ENCODE peak calls at places on chromosomes 11 and 22, in six cellular contexts. R is testis, E is transverse colon, P is stomach, H is A549, W is thyroid gland. K is an unnamed sample.

GRCh38 chr11:23540101-23540561 is 679.9 kb upstream of the CCDC179 start:
- DNase-seq in R (peak; percentile 23), H (peak; percentile 18), W (no peak), E (no peak), P (no peak), K (no peak)

GRCh38 chr11:65425971-65426838 is 3.6 kb downstream of the NEAT1 start:
- DNase-seq in P (peak; percentile 40), E (peak; percentile 60), H (no peak), R (peak; percentile 17), W (no peak), K (peak; percentile 42)

GRCh38 chr11:33690290-33691050 is 10.2 kb downstream of the C11orf91 start:
- DNase-seq in E (no peak), W (no peak), R (peak; percentile 46), P (peak; percentile 51), H (peak; percentile 82), K (peak; percentile 50)

GRCh38 chr11:18105086-18105801 is 638 bp downstream of the SAAL1 start:
- DNase-seq in W (no peak), H (no peak), P (no peak), E (no peak), R (no peak), K (no peak)

GRCh38 chr11:86247608-86248007 is 3.1 kb downstream of the EED start:
- DNase-seq in R (no peak), E (peak; percentile 58), H (no peak), W (no peak), P (no peak), K (no peak)

GRCh38 chr11:8484251-8484650 is 109.8 kb downstream of the STK33 start:
- DNase-seq in W (no peak), P (no peak), H (no peak), E (no peak), R (no peak), K (no peak)

GRCh38 chr22:25627271-25627848 is 62.9 kb downstream of the GRK3 start:
- DNase-seq in R (no peak), P (no peak), E (no peak), H (no peak), W (no peak), K (no peak)

GRCh38 chr11:130170345-130170744 is 10.8 kb downstream of the ST14 start:
- DNase-seq in E (no peak), P (no peak), H (no peak), R (no peak), W (no peak), K (no peak)

GRCh38 chr22:42217019-42217751 is 53.3 kb downstream of the TCF20 start:
- DNase-seq in R (no peak), P (no peak), E (no peak), W (no peak), H (no peak), K (no peak)

GRCh38 chr11:117097567-117098268 is 510 bp downstream of the SIK3 start:
- DNase-seq in P (peak; percentile 35), W (peak; percentile 61), H (peak; percentile 27), R (peak; percentile 58), E (peak; percentile 44), K (peak; percentile 63)

GRCh38 chr11:279966-280761 is 2.0 kb downstream of the NLRP6 start:
- DNase-seq in P (no peak), R (no peak), E (peak; percentile 65), W (peak; percentile 34), H (no peak), K (peak; percentile 80)

GRCh38 chr11:28618426-28618825 is 510.2 kb downstream of the METTL15 start:
- DNase-seq in E (no peak), H (no peak), R (no peak), W (no peak), P (no peak), K (no peak)

GRCh38 chr22:19133561-19133960 is 2.5 kb downstream of the TSSK2 start:
- DNase-seq in P (no peak), E (no peak), H (no peak), R (no peak), W (no peak), K (no peak)

GRCh38 chr11:35398881-35399280 is 20.5 kb downstream of the SLC1A2 start:
- DNase-seq in H (no peak), R (no peak), E (no peak), W (no peak), P (no peak), K (no peak)

GRCh38 chr22:44261164-44261860 is 51.4 kb downstream of the SHISAL1 start:
- DNase-seq in R (no peak), W (no peak), P (no peak), E (no peak), H (no peak), K (no peak)

GRCh38 chr11:114929351-114929750 is 251.0 kb downstream of the NXPE2 start:
- DNase-seq in P (no peak), E (no peak), W (no peak), R (no peak), H (no peak), K (no peak)

GRCh38 chr11:68677432-68677831 is 6.9 kb upstream of the GAL start:
- DNase-seq in P (no peak), H (peak; percentile 71), R (no peak), W (no peak), E (no peak), K (peak; percentile 68)

GRCh38 chr22:44936201-44936600 is 73.6 kb downstream of the PHF21B start:
- DNase-seq in R (no peak), H (no peak), W (peak; percentile 13), E (no peak), P (no peak), K (no peak)

GRCh38 chr11:130489716-130490115 is 41.3 kb downstream of the ADAMTS15 start:
- DNase-seq in E (no peak), W (no peak), R (no peak), P (no peak), H (no peak), K (no peak)

GRCh38 chr22:19041403-19042074 is 80.7 kb downstream of the DGCR2 start:
- DNase-seq in W (no peak), P (no peak), H (no peak), E (no peak), R (no peak), K (no peak)

GRCh38 chr11:133918606-133919260 is 38.0 kb downstream of the IGSF9B start:
- DNase-seq in H (no peak), W (no peak), P (no peak), E (no peak), R (no peak), K (no peak)

GRCh38 chr11:73597340-73597955 is 464 bp downstream of the FAM168A start:
- DNase-seq in E (no peak), P (no peak), H (no peak), R (no peak), W (no peak), K (no peak)

DNA sequence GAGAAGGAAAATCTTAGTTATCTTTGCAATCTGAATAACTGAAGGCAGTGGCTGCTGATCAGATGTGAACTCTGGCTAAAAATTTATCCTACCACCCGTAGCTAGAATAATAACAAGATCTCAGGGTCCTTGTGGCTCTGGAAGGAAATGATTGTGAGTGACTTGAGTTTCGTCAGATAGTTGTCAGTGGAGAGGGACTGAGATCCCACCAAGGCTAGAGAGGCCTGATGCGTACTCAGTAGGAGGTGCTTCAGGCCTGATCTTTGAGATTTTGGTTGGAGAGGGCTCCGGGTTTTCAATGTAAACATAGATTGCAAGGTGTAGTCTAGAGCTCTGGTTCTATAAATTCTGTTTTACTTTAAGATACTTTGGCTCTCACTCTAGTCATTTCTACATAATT is 1.4 kb downstream of the MADD start:
- DNase-seq in H (no peak), P (no peak), R (no peak), E (no peak), W (no peak), K (no peak)
- H3K27ac ChIP-seq in H (no peak overlapping the region), P (peak overlapping the region; percentile 96), R (no peak overlapping the region), E (peak overlapping the region; percentile 98), W (no peak overlapping the region), K (peak overlapping the region; percentile 98)

GRCh38 chr11:4154503-4154902 is 59.9 kb downstream of the RRM1 start:
- DNase-seq in P (no peak), R (no peak), H (no peak), E (no peak), W (no peak), K (no peak)
- TF ChIP-seq POLR2A in P (no peak), R (no peak), H (no peak), E (no peak), W (no peak), K (no peak)

DNA sequence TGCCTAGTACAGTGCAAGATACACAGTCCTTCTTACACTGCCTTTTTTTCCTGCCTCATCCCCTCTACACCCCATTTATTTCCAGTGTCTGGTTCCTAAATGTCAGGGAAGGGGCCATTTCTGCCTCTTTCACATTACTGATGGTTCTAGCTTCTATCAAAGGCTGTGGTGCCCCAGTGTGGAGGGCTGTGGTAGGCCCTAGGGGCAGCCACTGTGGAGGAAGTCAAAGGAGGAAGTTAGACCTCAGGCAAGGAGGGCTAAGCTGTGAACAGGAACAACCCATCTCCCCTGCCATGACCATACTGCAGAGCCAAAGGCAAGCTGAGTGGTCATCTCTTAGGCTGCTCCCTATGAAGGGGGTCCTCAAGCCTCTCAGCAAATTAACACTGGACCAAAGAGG is 81.9 kb upstream of the CRTAM start:
- DNase-seq in W (no peak), P (peak; percentile 34), R (no peak), E (peak; percentile 52), H (no peak), K (no peak)
- TF ChIP-seq CTCF in W (no peak), P (no peak), R (no peak), E (peak; percentile 12), H (no peak), K (no peak)

GRCh38 chr22:37417737-37418348 is 9.4 kb downstream of the ELFN2 start:
- DNase-seq in W (no peak), E (no peak), P (no peak), H (no peak), R (no peak), K (no peak)

GRCh38 chr22:37419370-37419915 is 7.8 kb downstream of the ELFN2 start:
- DNase-seq in R (no peak), H (no peak), W (no peak), E (no peak), P (no peak), K (no peak)

GRCh38 chr22:37419916-37420655 is 7.2 kb downstream of the ELFN2 start:
- DNase-seq in P (no peak), H (no peak), W (no peak), R (no peak), E (no peak), K (no peak)

GRCh38 chr22:37417264-37417663 is 10.0 kb downstream of the ELFN2 start:
- DNase-seq in W (no peak), H (no peak), E (no peak), R (no peak), P (no peak), K (no peak)

GRCh38 chr22:37418627-37419369 is 8.5 kb downstream of the ELFN2 start:
- DNase-seq in E (peak; percentile 22), W (no peak), P (no peak), H (no peak), R (no peak), K (no peak)
- H3K27ac ChIP-seq in E (no peak overlapping the region), W (no peak overlapping the region), P (no peak overlapping the region), H (no peak overlapping the region), R (no peak overlapping the region), K (no peak overlapping the region)

K was measured in body of pancreas.